ENCODE peak calls at places on chromosomes 5 and 9, in seven cellular contexts. E, G, I, F, W, K and A are unnamed samples.

GRCh38 chr5:83219495-83219894 is 142.1 kb downstream of the XRCC4 start:
- DNase-seq in E (no peak), G (no peak), I (no peak), F (no peak), W (no peak), K (no peak), A (no peak)

GRCh38 chr5:39543335-39543734 is 118.6 kb upstream of the DAB2 start:
- DNase-seq in E (no peak), G (no peak), I (no peak), F (no peak), W (peak), K (no peak), A (no peak)

GRCh38 chr5:80170117-80170535 is 85.7 kb downstream of the SERINC5 start:
- DNase-seq in E (no peak), G (no peak), I (no peak), F (no peak), W (no peak), K (no peak), A (no peak)

GRCh38 chr5:67577424-67577823 is 380.8 kb upstream of the CD180 start:
- DNase-seq in E (no peak), G (no peak), I (no peak), F (no peak), W (peak), K (no peak), A (peak)

GRCh38 chr5:28862137-28862859 is 1823.9 kb upstream of the CDH9 start:
- DNase-seq in E (no peak), G (no peak), I (no peak), F (no peak), W (no peak), K (no peak), A (no peak)

GRCh38 chr9:89612566-89613278 is 7.9 kb downstream of the GADD45G start:
- DNase-seq in E (no peak), G (no peak), I (no peak), F (no peak), W (no peak), K (no peak), A (no peak)

GRCh38 chr9:116360974-116361373 is 207.4 kb downstream of the PAPPA start:
- DNase-seq in E (no peak), G (no peak), I (no peak), F (no peak), W (no peak), K (no peak), A (no peak)

GRCh38 chr5:6154216-6154615 is 224.1 kb downstream of the MED10 start:
- DNase-seq in E (no peak), G (no peak), I (no peak), F (no peak), W (no peak), K (no peak), A (no peak)

GRCh38 chr9:105132576-105132975 is 111.9 kb upstream of the SLC44A1 start:
- DNase-seq in E (no peak), G (no peak), I (no peak), F (no peak), W (peak), K (no peak), A (peak)

GRCh38 chr5:139843991-139844390 is 48.4 kb downstream of the PSD2 start:
- DNase-seq in E (no peak), G (no peak), I (no peak), F (no peak), W (no peak), K (no peak), A (no peak)

GRCh38 chr9:136774416-136775045 is 10.2 kb upstream of the LCN15 start:
- DNase-seq in E (no peak), G (no peak), I (no peak), F (no peak), W (no peak), K (no peak), A (no peak)

GRCh38 chr9:136242908-136243525 is 2.6 kb downstream of the QSOX2 start:
- DNase-seq in E (no peak), G (no peak), I (no peak), F (no peak), W (no peak), K (no peak), A (no peak)

GRCh38 chr9:112867275-112867991 is 23.2 kb downstream of the SLC46A2 start:
- DNase-seq in E (no peak), G (no peak), I (no peak), F (no peak), W (peak), K (peak), A (peak)

GRCh38 chr9:86315088-86315487 is 32.8 kb upstream of the ISCA1 start:
- DNase-seq in E (no peak), G (no peak), I (no peak), F (no peak), W (no peak), K (no peak), A (no peak)

GRCh38 chr5:66741394-66741793 is 145.2 kb downstream of the MAST4 start:
- DNase-seq in E (no peak), G (no peak), I (no peak), F (no peak), W (no peak), K (no peak), A (no peak)

GRCh38 chr9:121635300-121635699 is 16.1 kb upstream of the DAB2IP start:
- DNase-seq in E (no peak), G (no peak), I (no peak), F (no peak), W (no peak), K (no peak), A (no peak)

GRCh38 chr9:16192403-16193017 is 639.7 kb downstream of the CCDC171 start:
- DNase-seq in E (no peak), G (no peak), I (no peak), F (no peak), W (peak), K (no peak), A (no peak)

GRCh38 chr9:78601957-78602565 is 305.1 kb downstream of the PSAT1 start:
- DNase-seq in E (peak), G (no peak), I (peak), F (no peak), W (peak), K (no peak), A (no peak)

GRCh38 chr5:74272019-74272775 is 368.3 kb downstream of the ENC1 start:
- DNase-seq in E (no peak), G (no peak), I (no peak), F (no peak), W (peak), K (no peak), A (no peak)

GRCh38 chr9:134384811-134385479 is 58.7 kb downstream of the RXRA start:
- DNase-seq in E (no peak), G (no peak), I (peak), F (no peak), W (no peak), K (no peak), A (no peak)

GRCh38 chr5:142644640-142645361 is 41.1 kb downstream of the FGF1 start:
- DNase-seq in E (peak), G (peak), I (peak), F (no peak), W (peak), K (no peak), A (peak)

GRCh38 chr9:109945571-109945970 is 165.6 kb downstream of the PALM2AKAP2 start:
- DNase-seq in E (no peak), G (no peak), I (no peak), F (no peak), W (peak), K (no peak), A (no peak)

GRCh38 chr5:158619083-158619788 is 480.5 kb downstream of the EBF1 start:
- DNase-seq in E (peak), G (no peak), I (no peak), F (no peak), W (no peak), K (no peak), A (no peak)

GRCh38 chr5:116773926-116774325 is 199.3 kb upstream of the SEMA6A start:
- DNase-seq in E (no peak), G (no peak), I (no peak), F (no peak), W (no peak), K (no peak), A (no peak)

GRCh38 chr9:137317979-137318511 is 16.0 kb upstream of the NRARP start:
- DNase-seq in E (no peak), G (peak), I (no peak), F (no peak), W (no peak), K (peak), A (no peak)

GRCh38 chr5:107257885-107258520 is 412.7 kb downstream of the EFNA5 start:
- DNase-seq in E (no peak), G (no peak), I (no peak), F (no peak), W (no peak), K (no peak), A (no peak)

GRCh38 chr5:178208540-178209227 is 4.4 kb downstream of the HNRNPAB start:
- DNase-seq in E (no peak), G (peak), I (no peak), F (no peak), W (no peak), K (peak), A (no peak)

GRCh38 chr5:128778474-128778873 is 186.8 kb upstream of the SLC27A6 start:
- DNase-seq in E (no peak), G (no peak), I (no peak), F (no peak), W (no peak), K (no peak), A (no peak)

GRCh38 chr5:172901012-172901780 is 58.0 kb upstream of the RPL26L1 start:
- DNase-seq in E (peak), G (peak), I (no peak), F (peak), W (peak), K (no peak), A (peak)

GRCh38 chr5:156037151-156037909 is 289.6 kb upstream of the SGCD start:
- DNase-seq in E (no peak), G (no peak), I (no peak), F (no peak), W (no peak), K (no peak), A (no peak)

DNA sequence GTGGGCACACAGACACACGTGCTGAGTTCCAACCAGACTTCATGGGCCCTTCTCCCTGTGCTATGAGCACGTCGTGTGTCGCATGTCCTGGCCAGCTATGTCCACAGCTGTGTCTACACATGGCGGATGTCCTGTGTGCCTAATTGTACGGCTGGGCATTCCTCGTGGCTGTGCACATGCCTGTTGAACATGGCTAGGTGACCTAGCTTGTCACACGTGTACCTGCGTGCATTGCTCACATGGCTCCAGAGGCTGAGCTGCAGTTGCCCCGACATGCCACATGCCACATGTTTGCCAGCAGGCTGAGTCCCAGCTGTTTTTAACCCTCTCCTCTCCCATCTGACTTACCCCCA is 742 bp upstream of the AQP3 start:
- DNase-seq in E (no peak), G (no peak), I (no peak), F (no peak), W (no peak), K (no peak), A (no peak)
- H3K4me3 ChIP-seq in E (peak), G (no peak), I (peak), F (no peak), W (no peak), K (peak), A (no peak)

DNA sequence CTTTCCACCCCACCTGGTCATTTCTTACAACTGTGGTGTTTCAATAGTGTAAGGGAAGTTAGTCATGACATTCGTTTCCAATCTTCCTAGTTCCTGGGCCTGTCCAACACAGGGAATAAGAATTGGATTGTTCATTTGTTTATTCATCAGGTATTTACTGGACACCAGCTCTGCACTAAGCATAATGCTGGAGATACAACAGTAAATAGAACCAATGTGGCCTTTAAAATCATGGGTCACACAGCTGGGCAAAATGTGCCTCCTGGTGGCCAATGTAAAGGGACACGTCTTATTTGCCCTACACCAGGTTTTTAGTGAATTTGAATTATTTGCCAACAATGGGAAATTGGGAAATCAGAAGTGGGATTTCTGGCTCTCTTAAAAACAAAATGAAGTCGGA is 10.4 kb downstream of the ABLIM3 start:
- DNase-seq in E (no peak), G (no peak), I (no peak), F (no peak), W (no peak), K (no peak), A (no peak)
- TF ChIP-seq CTCF in E (no peak), G (no peak), I (no peak), F (no peak), W (peak), K (no peak), A (peak)

DNA sequence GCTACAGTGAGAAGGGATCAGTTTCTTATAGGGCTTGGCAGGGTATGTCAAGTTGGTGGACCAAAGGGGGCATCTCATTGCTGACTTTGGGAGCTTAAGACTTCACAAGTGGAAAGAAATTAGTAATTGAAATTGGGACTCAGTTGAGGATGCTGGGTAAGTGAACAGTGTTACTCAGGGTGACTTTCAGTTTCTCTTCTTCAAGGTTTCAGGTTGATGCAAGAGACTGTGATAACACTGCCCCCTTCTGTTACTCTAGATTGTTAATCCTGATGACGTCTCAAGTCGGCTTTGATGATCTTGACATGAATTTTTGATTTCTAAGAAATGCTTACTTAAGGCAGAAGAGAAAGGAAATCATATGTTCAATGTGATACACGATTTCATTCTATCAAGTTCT is 21.3 kb downstream of the KCTD16 start:
- DNase-seq in E (no peak), G (no peak), I (no peak), F (no peak), W (peak), K (no peak), A (peak)
- H3K4me3 ChIP-seq in E (peak), G (no peak), I (peak), F (no peak), W (peak), K (no peak), A (no peak)

DNA sequence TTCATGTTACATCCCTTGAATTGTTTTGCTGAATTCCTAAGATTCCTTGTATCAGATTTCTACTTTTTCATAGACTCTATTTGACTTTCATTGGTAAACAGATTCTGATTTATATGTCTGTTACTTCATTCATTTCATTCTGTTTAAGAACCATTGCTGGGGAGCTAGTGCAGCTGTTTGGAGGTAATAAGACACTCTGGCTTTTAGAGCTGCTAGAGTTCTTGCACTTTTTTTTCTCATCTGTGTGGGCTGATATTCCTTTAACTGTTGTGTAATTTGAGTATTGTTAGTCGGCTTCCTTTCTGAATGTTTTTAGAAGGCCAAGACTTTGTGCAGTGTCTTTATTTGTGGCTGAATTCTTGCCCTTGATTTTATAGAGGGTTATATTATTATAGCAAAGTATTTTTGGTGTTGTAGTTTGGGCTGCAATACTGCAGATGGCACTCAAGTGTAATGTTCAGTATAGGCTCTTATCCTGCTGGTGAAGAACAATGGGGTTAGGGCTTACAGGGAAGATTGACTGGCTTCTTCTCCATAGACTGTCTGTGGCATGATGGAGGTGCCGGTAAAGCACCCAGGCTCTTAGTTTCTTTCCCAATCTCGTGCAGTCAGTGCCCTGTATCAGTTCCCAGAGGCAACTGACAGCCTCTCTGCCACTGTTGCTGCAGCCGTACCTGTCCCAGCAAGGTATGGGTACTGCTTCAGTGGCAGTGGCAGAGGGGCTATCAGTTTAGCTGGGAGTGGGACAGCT is 162.2 kb downstream of the OXCT1 start:
- DNase-seq in E (no peak), G (no peak), I (no peak), F (no peak), W (peak), K (no peak), A (peak)
- TF ChIP-seq CTCF in E (no peak), G (no peak), I (no peak), F (no peak), W (peak), K (no peak), A (peak)

DNA sequence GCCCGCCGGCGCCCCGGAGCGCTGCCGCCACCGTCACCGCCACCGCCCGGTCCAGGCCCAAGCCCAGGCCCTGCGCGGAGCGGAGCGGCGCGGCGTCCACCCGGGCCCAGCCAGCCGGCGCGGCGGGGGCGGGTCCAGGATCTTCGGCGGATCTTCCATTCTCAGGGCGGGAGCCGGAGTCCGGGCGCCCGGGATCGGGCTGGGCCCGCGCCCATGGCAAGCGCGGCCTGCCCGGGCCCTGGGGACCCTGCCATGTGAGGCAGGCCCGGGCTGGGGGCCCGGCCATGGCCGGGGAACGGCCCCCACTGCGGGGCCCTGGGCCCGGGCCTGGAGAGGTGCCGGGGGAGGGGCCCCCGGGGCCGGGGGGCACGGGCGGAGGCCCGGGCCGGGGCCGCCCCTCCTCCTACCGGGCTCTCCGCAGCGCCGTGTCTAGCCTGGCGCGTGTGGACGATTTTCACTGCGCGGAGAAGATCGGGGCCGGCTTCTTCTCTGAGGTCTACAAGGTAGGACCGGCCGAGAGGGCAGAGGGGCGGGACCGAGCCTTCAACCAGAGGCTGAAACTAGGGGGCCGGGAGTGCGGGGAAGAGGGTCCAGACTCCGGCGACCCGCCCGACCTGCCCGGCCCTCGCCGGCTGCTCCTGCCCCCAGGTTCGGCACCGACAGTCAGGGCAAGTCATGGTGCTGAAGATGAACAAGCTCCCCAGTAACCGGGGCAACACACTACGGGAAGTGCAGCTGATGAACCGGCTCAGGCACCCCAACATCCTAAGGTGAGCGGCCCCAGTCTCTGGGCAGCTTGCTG is 475 bp downstream of the TESK1 start:
- DNase-seq in E (no peak), G (peak), I (no peak), F (peak), W (no peak), K (peak), A (no peak)
- H3K4me3 ChIP-seq in E (peak), G (peak), I (peak), F (peak), W (peak), K (peak), A (peak)

DNA sequence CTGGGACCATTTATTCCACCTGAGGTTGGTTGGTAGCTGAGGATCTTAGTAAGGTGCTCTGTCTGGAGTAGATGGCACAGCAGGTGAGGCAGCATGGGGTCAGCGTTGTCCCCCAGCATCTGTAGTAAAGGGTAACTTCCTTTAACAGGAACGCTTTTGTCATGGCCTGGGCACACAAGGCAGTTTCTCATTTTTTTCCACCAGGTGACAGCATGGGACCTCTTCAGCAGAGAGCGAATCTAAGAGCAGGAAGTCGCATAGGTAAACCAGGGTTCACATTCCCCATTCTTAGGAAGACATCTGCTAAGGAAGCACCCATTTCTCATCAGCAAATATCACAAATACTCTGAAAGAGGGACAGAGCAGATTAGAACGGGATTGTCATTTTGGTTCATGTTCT is 56.5 kb downstream of the GPR107 start:
- DNase-seq in E (no peak), G (no peak), I (no peak), F (no peak), W (no peak), K (no peak), A (no peak)
- TF ChIP-seq CTCF in E (no peak), G (no peak), I (no peak), F (no peak), W (no peak), K (no peak), A (no peak)